ENCODE peak calls at places on chromosomes 11 and 22, in four cellular contexts. M is GM12878, U is SK-N-SH, D is K562. P is an unnamed sample.

GRCh38 chr22:25780673-25781072 is 38.7 kb downstream of the MYO18B start:
- DNase-seq in M (no peak), U (peak; percentile 89), D (no peak), P (no peak)

GRCh38 chr11:9057888-9058287 is 33.5 kb downstream of the SCUBE2 start:
- DNase-seq in M (no peak), U (no peak), D (no peak), P (no peak)

GRCh38 chr11:110973401-110973980 is 261.3 kb upstream of the ARHGAP20 start:
- DNase-seq in M (no peak), U (no peak), D (no peak), P (no peak)

GRCh38 chr11:108708173-108708572 is 43.3 kb downstream of the DDX10 start:
- DNase-seq in M (no peak), U (no peak), D (no peak), P (no peak)

GRCh38 chr11:121870202-121871045 is 245.6 kb downstream of the BLID start:
- DNase-seq in M (no peak), U (no peak), D (no peak), P (no peak)

GRCh38 chr22:36565686-36566085 is 36.7 kb upstream of the EIF3D start:
- DNase-seq in M (no peak), U (no peak), D (no peak), P (no peak)

GRCh38 chr11:102306817-102307814 is 10.2 kb upstream of the BIRC3 start:
- DNase-seq in M (no peak), U (no peak), D (no peak), P (no peak)

GRCh38 chr11:104968856-104969776 is 742 bp upstream of the CASP4 start:
- DNase-seq in M (no peak), U (no peak), D (no peak), P (peak; percentile 34)

GRCh38 chr22:50481440-50482106 is at the start of gene ADM2:
- DNase-seq in M (no peak), U (peak; percentile 91), D (peak; percentile 46), P (peak; percentile 87)

GRCh38 chr11:93939084-93939780 is 81.9 kb upstream of the HEPHL1 start:
- DNase-seq in M (no peak), U (no peak), D (no peak), P (no peak)

GRCh38 chr11:122107566-122107965 is 8.4 kb downstream of the BLID start:
- DNase-seq in M (no peak), U (no peak), D (no peak), P (no peak)

GRCh38 chr11:71473793-71474080 is 20.7 kb downstream of the NADSYN1 start:
- DNase-seq in M (no peak), U (no peak), D (no peak), P (no peak)

GRCh38 chr11:122068096-122068495 is 47.9 kb downstream of the BLID start:
- DNase-seq in M (no peak), U (no peak), D (no peak), P (no peak)

GRCh38 chr11:99325807-99326206 is 305.1 kb downstream of the CNTN5 start:
- DNase-seq in M (no peak), U (no peak), D (no peak), P (no peak)

GRCh38 chr22:25110846-25111578 is 88.6 kb upstream of the CRYBB3 start:
- DNase-seq in M (peak; percentile 26), U (peak; percentile 86), D (peak; percentile 40), P (peak; percentile 80)

GRCh38 chr11:92804388-92804787 is 165.1 kb upstream of the MTNR1B start:
- DNase-seq in M (no peak), U (no peak), D (no peak), P (no peak)

GRCh38 chr11:122038543-122038942 is 77.5 kb downstream of the BLID start:
- DNase-seq in M (no peak), U (no peak), D (no peak), P (no peak)

GRCh38 chr11:68704887-68705286 is 20.5 kb downstream of the GAL start:
- DNase-seq in M (no peak), U (no peak), D (peak; percentile 33), P (peak; percentile 46)

GRCh38 chr11:93567406-93567819 is 24.2 kb upstream of the SMCO4 start:
- DNase-seq in M (no peak), U (no peak), D (no peak), P (no peak)

GRCh38 chr11:18523079-18523478 is 3.7 kb downstream of the TSG101 start:
- DNase-seq in M (no peak), U (no peak), D (no peak), P (no peak)

GRCh38 chr11:79244805-79245197 is 196.0 kb downstream of the TENM4 start:
- DNase-seq in M (no peak), U (no peak), D (no peak), P (no peak)

GRCh38 chr22:19892249-19892879 is 37.7 kb upstream of the GNB1L start:
- DNase-seq in M (no peak), U (peak; percentile 79), D (peak; percentile 84), P (no peak)

GRCh38 chr22:29443452-29443851 is 5.1 kb downstream of the RFPL1 start:
- DNase-seq in M (no peak), U (no peak), D (no peak), P (no peak)

GRCh38 chr22:46828323-46829139 is 66.1 kb downstream of the TBC1D22A start:
- DNase-seq in M (no peak), U (peak; percentile 3), D (no peak), P (no peak)
- TF ChIP-seq USF1 in M (no peak), U (no peak), D (no peak), P (no peak)

GRCh38 chr11:58003591-58003990 is 20.1 kb upstream of the OR9Q1 start:
- DNase-seq in M (no peak), U (no peak), D (no peak), P (no peak)

GRCh38 chr11:58003036-58003435 is 20.6 kb upstream of the OR9Q1 start:
- DNase-seq in M (no peak), U (no peak), D (no peak), P (no peak)

GRCh38 chr11:58004664-58005063 is 19.0 kb upstream of the OR9Q1 start:
- DNase-seq in M (no peak), U (no peak), D (no peak), P (no peak)

GRCh38 chr11:58011771-58012170 is 11.9 kb upstream of the OR9Q1 start:
- DNase-seq in M (no peak), U (no peak), D (no peak), P (no peak)

GRCh38 chr11:58006940-58007339 is 16.7 kb upstream of the OR9Q1 start:
- DNase-seq in M (no peak), U (no peak), D (no peak), P (no peak)
- TF ChIP-seq USF1 in M (no peak), U (no peak), D (no peak), P (no peak)

GRCh38 chr11:75191330-75191717 is 40.4 kb downstream of the SLCO2B1 start:
- DNase-seq in M (no peak), U (peak; percentile 64), D (no peak), P (no peak)
- TF ChIP-seq USF1 in M (no peak), U (no peak), D (no peak), P (no peak)

GRCh38 chr11:106999203-106999602 is 19.1 kb downstream of the GUCY1A2 start:
- DNase-seq in M (no peak), U (no peak), D (no peak), P (no peak)

GRCh38 chr11:106998126-106998525 is 20.1 kb downstream of the GUCY1A2 start:
- DNase-seq in M (no peak), U (no peak), D (no peak), P (no peak)

GRCh38 chr11:106998644-106999043 is 19.6 kb downstream of the GUCY1A2 start:
- DNase-seq in M (no peak), U (no peak), D (no peak), P (no peak)

GRCh38 chr11:106997241-106997640 is 21.0 kb downstream of the GUCY1A2 start:
- DNase-seq in M (no peak), U (no peak), D (no peak), P (no peak)

GRCh38 chr11:106996691-106997090 is 21.6 kb downstream of the GUCY1A2 start:
- DNase-seq in M (no peak), U (no peak), D (no peak), P (no peak)
- TF ChIP-seq USF1 in M (no peak), U (no peak), D (no peak), P (no peak)

P was measured in WTC11.